ENCODE peak calls at places on chromosomes 7 and 10, in six cellular contexts. One of them, this sample, is unnamed.

GRCh38 chr7:130421685-130422084 is 19.1 kb downstream of the CEP41 start:
- DNase-seq in sigmoid colon: no peak
- DNase-seq in dorsolateral prefrontal cortex: no peak
- DNase-seq in brain microvascular endothelial cell: no peak
- DNase-seq in mucosa of descending colon: no peak
- DNase-seq in AG09309: peak
- DNase-seq in this sample: no peak

GRCh38 chr7:6442114-6442513 is 5.6 kb downstream of the DAGLB start:
- DNase-seq in sigmoid colon: no peak
- DNase-seq in dorsolateral prefrontal cortex: no peak
- DNase-seq in brain microvascular endothelial cell: peak
- DNase-seq in mucosa of descending colon: no peak
- DNase-seq in AG09309: no peak
- DNase-seq in this sample: no peak

GRCh38 chr10:32582946-32583345 is 137.0 kb downstream of the CCDC7 start:
- DNase-seq in sigmoid colon: no peak
- DNase-seq in dorsolateral prefrontal cortex: no peak
- DNase-seq in brain microvascular endothelial cell: no peak
- DNase-seq in mucosa of descending colon: no peak
- DNase-seq in AG09309: no peak
- DNase-seq in this sample: no peak

GRCh38 chr7:68246189-68246633 is 1249.6 kb downstream of the TYW1 start:
- DNase-seq in sigmoid colon: no peak
- DNase-seq in dorsolateral prefrontal cortex: no peak
- DNase-seq in brain microvascular endothelial cell: no peak
- DNase-seq in mucosa of descending colon: no peak
- DNase-seq in AG09309: no peak
- DNase-seq in this sample: no peak

GRCh38 chr7:140229591-140230516 is 53.1 kb upstream of the KDM7A start:
- DNase-seq in sigmoid colon: no peak
- DNase-seq in dorsolateral prefrontal cortex: no peak
- DNase-seq in brain microvascular endothelial cell: no peak
- DNase-seq in mucosa of descending colon: peak
- DNase-seq in AG09309: no peak
- DNase-seq in this sample: peak

GRCh38 chr10:109914966-109915365 is 8.3 kb downstream of the XPNPEP1 start:
- DNase-seq in sigmoid colon: no peak
- DNase-seq in dorsolateral prefrontal cortex: no peak
- DNase-seq in brain microvascular endothelial cell: peak
- DNase-seq in mucosa of descending colon: no peak
- DNase-seq in AG09309: peak
- DNase-seq in this sample: no peak

GRCh38 chr7:155764432-155764798 is 47.8 kb downstream of the SHH start:
- DNase-seq in sigmoid colon: no peak
- DNase-seq in dorsolateral prefrontal cortex: no peak
- DNase-seq in brain microvascular endothelial cell: no peak
- DNase-seq in mucosa of descending colon: no peak
- DNase-seq in AG09309: no peak
- DNase-seq in this sample: no peak

GRCh38 chr10:86265877-86266259 is 100.7 kb downstream of the GRID1 start:
- DNase-seq in sigmoid colon: peak
- DNase-seq in dorsolateral prefrontal cortex: no peak
- DNase-seq in brain microvascular endothelial cell: no peak
- DNase-seq in mucosa of descending colon: no peak
- DNase-seq in AG09309: no peak
- DNase-seq in this sample: no peak

GRCh38 chr10:48335788-48336187 is 29.3 kb downstream of the MAPK8 start:
- DNase-seq in sigmoid colon: no peak
- DNase-seq in dorsolateral prefrontal cortex: no peak
- DNase-seq in brain microvascular endothelial cell: no peak
- DNase-seq in mucosa of descending colon: no peak
- DNase-seq in AG09309: no peak
- DNase-seq in this sample: no peak

DNA sequence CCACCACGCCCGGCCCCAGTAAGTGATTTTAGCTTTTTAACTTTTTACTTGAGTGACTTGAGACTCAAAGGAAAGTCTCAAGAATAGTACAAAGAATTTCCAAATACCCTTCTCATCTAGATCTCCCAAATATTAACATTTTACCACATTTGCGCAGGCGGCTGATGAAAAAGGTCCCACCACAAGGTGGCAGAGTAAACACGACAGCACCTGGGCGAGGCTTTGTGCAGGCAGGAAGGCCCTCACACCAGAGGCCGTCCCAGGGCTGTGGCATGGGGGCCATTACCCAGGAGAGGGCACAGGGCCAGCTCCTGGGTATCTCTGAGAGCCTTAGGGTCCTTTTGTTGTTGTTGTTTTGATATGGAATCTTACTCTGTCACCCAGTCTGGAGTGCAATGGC is 50.0 kb upstream of the WIPI2 start:
- DNase-seq in sigmoid colon: no peak
- DNase-seq in dorsolateral prefrontal cortex: no peak
- DNase-seq in brain microvascular endothelial cell: peak
- DNase-seq in mucosa of descending colon: no peak
- DNase-seq in AG09309: no peak
- DNase-seq in this sample: no peak
- TF ChIP-seq CTCF in sigmoid colon: no peak
- TF ChIP-seq CTCF in dorsolateral prefrontal cortex: peak
- TF ChIP-seq CTCF in brain microvascular endothelial cell: peak
- TF ChIP-seq CTCF in mucosa of descending colon: no peak
- TF ChIP-seq CTCF in AG09309: peak
- TF ChIP-seq CTCF in this sample: peak

GRCh38 chr10:103492655-103493261 is 747 bp upstream of the NEURL1 start:
- DNase-seq in sigmoid colon: no peak
- DNase-seq in dorsolateral prefrontal cortex: no peak
- DNase-seq in brain microvascular endothelial cell: no peak
- DNase-seq in mucosa of descending colon: no peak
- DNase-seq in AG09309: no peak
- DNase-seq in this sample: no peak
- H3K4me3 ChIP-seq in sigmoid colon: no peak
- H3K4me3 ChIP-seq in dorsolateral prefrontal cortex: peak
- H3K4me3 ChIP-seq in brain microvascular endothelial cell: no peak
- H3K4me3 ChIP-seq in mucosa of descending colon: no peak
- H3K4me3 ChIP-seq in AG09309: no peak
- H3K4me3 ChIP-seq in this sample: peak

DNA sequence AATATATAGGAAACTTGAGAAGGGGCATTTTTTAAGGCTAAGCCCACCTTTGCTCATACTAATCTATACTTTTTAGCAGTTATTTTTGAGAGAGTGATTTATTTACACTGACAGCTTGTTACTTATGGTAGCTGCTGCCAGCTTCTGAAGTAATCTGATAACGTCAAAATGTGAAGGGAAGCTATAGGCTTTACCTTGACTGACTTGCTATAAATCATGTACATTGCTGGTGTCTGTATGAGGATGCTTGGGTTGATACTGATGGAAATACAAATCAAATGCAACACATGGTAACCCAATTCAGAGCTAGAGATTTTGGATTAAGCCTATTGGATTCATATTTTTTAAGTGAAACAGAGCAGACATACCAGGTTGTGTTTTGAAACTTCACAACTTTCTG is 299.4 kb downstream of the LRMDA start:
- DNase-seq in sigmoid colon: no peak
- DNase-seq in dorsolateral prefrontal cortex: no peak
- DNase-seq in brain microvascular endothelial cell: no peak
- DNase-seq in mucosa of descending colon: no peak
- DNase-seq in AG09309: no peak
- DNase-seq in this sample: no peak
- TF ChIP-seq CTCF in sigmoid colon: no peak
- TF ChIP-seq CTCF in dorsolateral prefrontal cortex: no peak
- TF ChIP-seq CTCF in brain microvascular endothelial cell: no peak
- TF ChIP-seq CTCF in mucosa of descending colon: no peak
- TF ChIP-seq CTCF in AG09309: no peak
- TF ChIP-seq CTCF in this sample: no peak

GRCh38 chr10:115514895-115515294 is 421.7 kb downstream of the ATRNL1 start:
- DNase-seq in sigmoid colon: no peak
- DNase-seq in dorsolateral prefrontal cortex: no peak
- DNase-seq in brain microvascular endothelial cell: no peak
- DNase-seq in mucosa of descending colon: no peak
- DNase-seq in AG09309: no peak
- DNase-seq in this sample: no peak
- H3K4me3 ChIP-seq in sigmoid colon: no peak
- H3K4me3 ChIP-seq in dorsolateral prefrontal cortex: no peak
- H3K4me3 ChIP-seq in brain microvascular endothelial cell: no peak
- H3K4me3 ChIP-seq in mucosa of descending colon: no peak
- H3K4me3 ChIP-seq in AG09309: no peak
- H3K4me3 ChIP-seq in this sample: no peak

DNA sequence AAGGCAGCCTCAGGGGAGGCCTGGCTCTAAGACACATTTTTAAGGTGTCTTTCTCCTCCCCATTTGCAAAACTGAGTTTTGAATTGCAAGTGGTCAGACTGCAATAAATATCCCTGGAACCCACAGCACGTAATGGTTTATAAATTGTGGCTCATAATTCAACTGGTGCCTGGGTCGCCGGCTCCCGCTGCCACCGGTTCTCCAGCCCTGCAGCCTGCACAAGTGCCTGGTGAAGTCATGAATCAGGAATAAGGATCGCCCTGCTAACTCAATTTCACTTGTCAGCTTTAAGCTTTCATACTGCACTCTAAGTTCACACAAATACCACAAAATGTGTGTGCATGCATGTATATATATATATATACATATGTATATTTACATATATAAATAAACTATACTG is 129.4 kb upstream of the UNC5B start:
- DNase-seq in sigmoid colon: peak
- DNase-seq in dorsolateral prefrontal cortex: no peak
- DNase-seq in brain microvascular endothelial cell: no peak
- DNase-seq in mucosa of descending colon: no peak
- DNase-seq in AG09309: no peak
- DNase-seq in this sample: no peak
- TF ChIP-seq CTCF in sigmoid colon: no peak
- TF ChIP-seq CTCF in dorsolateral prefrontal cortex: no peak
- TF ChIP-seq CTCF in brain microvascular endothelial cell: no peak
- TF ChIP-seq CTCF in mucosa of descending colon: no peak
- TF ChIP-seq CTCF in AG09309: no peak
- TF ChIP-seq CTCF in this sample: no peak

GRCh38 chr10:26859241-26860025 is 1.3 kb downstream of the ABI1 start:
- DNase-seq in sigmoid colon: no peak
- DNase-seq in dorsolateral prefrontal cortex: no peak
- DNase-seq in brain microvascular endothelial cell: no peak
- DNase-seq in mucosa of descending colon: no peak
- DNase-seq in AG09309: no peak
- DNase-seq in this sample: no peak
- H3K4me3 ChIP-seq in sigmoid colon: peak
- H3K4me3 ChIP-seq in dorsolateral prefrontal cortex: peak
- H3K4me3 ChIP-seq in brain microvascular endothelial cell: peak
- H3K4me3 ChIP-seq in mucosa of descending colon: peak
- H3K4me3 ChIP-seq in AG09309: peak
- H3K4me3 ChIP-seq in this sample: peak

DNA sequence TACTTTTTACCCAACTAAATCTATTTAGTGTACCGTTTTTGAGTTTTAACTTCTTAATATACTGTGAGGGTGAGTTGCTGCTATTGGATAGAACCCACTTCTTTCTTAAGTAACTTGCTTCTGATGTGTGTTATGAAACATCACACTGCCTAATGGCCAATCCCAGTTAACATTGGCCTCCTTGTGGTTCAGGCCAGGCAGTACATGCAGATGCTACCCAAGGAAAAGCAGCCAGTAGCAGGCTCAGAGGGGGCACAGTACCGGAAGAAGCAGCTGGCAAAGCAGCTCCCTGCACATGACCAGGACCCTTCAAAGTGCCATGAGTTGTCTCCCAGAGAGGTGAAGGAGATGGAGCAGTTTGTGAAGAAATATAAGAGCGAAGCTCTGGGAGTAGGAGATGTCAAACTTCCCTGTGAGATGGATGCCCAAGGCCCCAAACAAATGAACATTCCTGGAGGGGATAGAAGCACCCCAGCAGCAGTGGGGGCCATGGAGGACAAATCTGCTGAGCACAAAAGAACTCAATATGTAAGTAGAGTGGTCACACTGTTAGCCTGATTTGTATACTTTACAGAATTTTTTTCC is 39.7 kb downstream of the TES start:
- DNase-seq in sigmoid colon: no peak
- DNase-seq in dorsolateral prefrontal cortex: no peak
- DNase-seq in brain microvascular endothelial cell: peak
- DNase-seq in mucosa of descending colon: no peak
- DNase-seq in AG09309: no peak
- DNase-seq in this sample: no peak
- TF ChIP-seq CTCF in sigmoid colon: no peak
- TF ChIP-seq CTCF in dorsolateral prefrontal cortex: peak
- TF ChIP-seq CTCF in brain microvascular endothelial cell: peak
- TF ChIP-seq CTCF in mucosa of descending colon: no peak
- TF ChIP-seq CTCF in AG09309: peak
- TF ChIP-seq CTCF in this sample: peak

DNA sequence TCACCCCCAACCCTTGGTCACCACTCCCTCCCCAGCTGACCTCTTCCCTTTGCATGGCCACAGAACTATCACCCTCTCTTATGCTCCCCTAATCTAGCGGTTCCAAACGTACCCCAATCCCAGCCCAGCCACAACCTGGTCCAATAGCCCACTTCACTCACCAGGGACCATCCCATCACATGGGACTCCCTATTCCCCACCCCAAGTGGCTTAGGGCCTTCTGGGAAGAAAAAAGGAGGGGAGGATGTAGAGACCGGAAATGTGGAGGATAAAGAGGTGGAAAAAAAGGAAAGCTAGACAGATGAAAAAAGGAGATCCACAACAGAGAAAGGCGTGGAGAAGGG is 30.3 kb upstream of the PAX2 start:
- DNase-seq in sigmoid colon: no peak
- DNase-seq in dorsolateral prefrontal cortex: no peak
- DNase-seq in brain microvascular endothelial cell: no peak
- DNase-seq in mucosa of descending colon: no peak
- DNase-seq in AG09309: no peak
- DNase-seq in this sample: no peak
- H3K4me3 ChIP-seq in sigmoid colon: no peak
- H3K4me3 ChIP-seq in dorsolateral prefrontal cortex: no peak
- H3K4me3 ChIP-seq in brain microvascular endothelial cell: no peak
- H3K4me3 ChIP-seq in mucosa of descending colon: no peak
- H3K4me3 ChIP-seq in AG09309: no peak
- H3K4me3 ChIP-seq in this sample: peak

GRCh38 chr7:24582171-24582570 is 8.9 kb downstream of the PALS2 start:
- DNase-seq in sigmoid colon: no peak
- DNase-seq in dorsolateral prefrontal cortex: no peak
- DNase-seq in brain microvascular endothelial cell: no peak
- DNase-seq in mucosa of descending colon: no peak
- DNase-seq in AG09309: no peak
- DNase-seq in this sample: no peak

GRCh38 chr7:24591152-24591551 is 17.9 kb downstream of the PALS2 start:
- DNase-seq in sigmoid colon: no peak
- DNase-seq in dorsolateral prefrontal cortex: no peak
- DNase-seq in brain microvascular endothelial cell: no peak
- DNase-seq in mucosa of descending colon: no peak
- DNase-seq in AG09309: no peak
- DNase-seq in this sample: no peak

DNA sequence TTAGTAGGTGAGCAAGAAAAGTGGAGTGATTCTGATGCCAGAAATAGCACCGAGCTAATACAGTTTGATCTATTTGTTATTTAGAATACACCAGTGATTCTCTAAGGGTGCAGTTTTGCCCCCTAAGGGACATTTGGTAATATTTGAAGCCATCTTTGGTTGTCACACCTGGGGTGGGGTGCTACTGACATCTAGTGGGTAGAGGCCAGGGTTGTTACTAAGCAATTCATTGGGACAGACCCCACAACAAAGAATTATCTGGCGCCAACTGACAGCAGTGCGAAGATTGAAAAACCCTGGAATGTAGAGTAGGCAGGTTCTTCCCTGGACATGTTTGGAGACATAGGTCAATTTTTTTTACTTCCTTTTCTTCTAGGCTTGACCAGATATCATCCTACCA is 14.6 kb downstream of the PALS2 start:
- DNase-seq in sigmoid colon: no peak
- DNase-seq in dorsolateral prefrontal cortex: no peak
- DNase-seq in brain microvascular endothelial cell: no peak
- DNase-seq in mucosa of descending colon: no peak
- DNase-seq in AG09309: no peak
- DNase-seq in this sample: no peak
- TF ChIP-seq CTCF in sigmoid colon: no peak
- TF ChIP-seq CTCF in dorsolateral prefrontal cortex: peak
- TF ChIP-seq CTCF in brain microvascular endothelial cell: peak
- TF ChIP-seq CTCF in mucosa of descending colon: no peak
- TF ChIP-seq CTCF in AG09309: peak
- TF ChIP-seq CTCF in this sample: peak